ENCODE peak calls at places on chromosomes 4 and X, in nine cellular contexts. T, P, W, U, B, J, Y, H and K are unnamed samples.

GRCh38 chr4:24244663-24245519 is 339.5 kb downstream of the DHX15 start:
- DNase-seq in P (no peak), Y (peak; percentile 34), W (no peak), B (no peak), J (no peak), U (no peak), T (no peak), H (no peak), K (no peak)

GRCh38 chr4:3407930-3408792 is 33.6 kb upstream of the HGFAC start:
- DNase-seq in U (no peak), P (no peak), H (peak; percentile 63), B (no peak), T (no peak), W (no peak), Y (no peak), J (no peak), K (no peak)

GRCh38 chr4:48268956-48269860 is at the start of gene TEC:
- DNase-seq in U (peak; percentile 15), B (peak; percentile 47), H (no peak), P (no peak), Y (peak; percentile 80), W (no peak), T (peak; percentile 41), J (peak; percentile 75), K (peak; percentile 71)

GRCh38 chrX:25721564-25721963 is 416.6 kb upstream of the MAGEB18 start:
- DNase-seq in H (no peak), B (no peak), U (peak; percentile 31), P (peak; percentile 35), Y (peak; percentile 16), J (peak; percentile 20), W (no peak), T (no peak), K (no peak)

GRCh38 chr4:140693577-140693976 is 62.6 kb downstream of the TBC1D9 start:
- DNase-seq in W (no peak), T (no peak), Y (no peak), U (peak; percentile 54), B (no peak), H (no peak), P (peak; percentile 57), J (no peak), K (no peak)

GRCh38 chrX:11770320-11770719 is 12.3 kb downstream of the MSL3 start:
- DNase-seq in P (peak; percentile 70), W (no peak), T (peak; percentile 48), J (peak; percentile 73), U (peak; percentile 71), B (peak; percentile 63), H (peak; percentile 81), Y (peak; percentile 59), K (no peak)

GRCh38 chr4:87901426-87901825 is 68.7 kb downstream of the MEPE start:
- DNase-seq in W (no peak), U (peak; percentile 30), B (peak; percentile 71), T (no peak), Y (no peak), J (no peak), P (no peak), H (no peak), K (no peak)

GRCh38 chr4:6177587-6178197 is 22.7 kb downstream of the JAKMIP1 start:
- DNase-seq in H (no peak), J (no peak), W (no peak), Y (peak; percentile 66), U (no peak), T (no peak), B (no peak), P (no peak), K (no peak)

GRCh38 chr4:164204434-164204833 is 549.5 kb upstream of the SMIM31 start:
- DNase-seq in U (peak; percentile 80), J (peak; percentile 98), P (peak; percentile 46), B (no peak), H (no peak), Y (peak; percentile 67), W (no peak), T (peak; percentile 45), K (no peak)

GRCh38 chr4:74451214-74451661 is 6.3 kb downstream of the AREG start:
- DNase-seq in P (peak; percentile 81), H (no peak), U (peak; percentile 79), B (peak; percentile 81), W (no peak), Y (peak; percentile 21), T (peak; percentile 1), J (peak; percentile 90), K (no peak)

GRCh38 chr4:108213308-108213707 is 44.6 kb upstream of the LEF1 start:
- DNase-seq in Y (no peak), J (no peak), P (no peak), H (no peak), U (no peak), W (no peak), T (no peak), B (no peak), K (no peak)

GRCh38 chrX:156000361-156000926 is 2.9 kb downstream of the IL9R start:
- DNase-seq in T (no peak), J (peak; percentile 39), Y (no peak), U (no peak), H (no peak), P (no peak), B (no peak), W (no peak), K (no peak)

GRCh38 chr4:30294295-30294694 is 425.9 kb upstream of the PCDH7 start:
- DNase-seq in W (no peak), Y (no peak), H (no peak), P (no peak), B (no peak), J (no peak), T (no peak), U (no peak), K (no peak)

GRCh38 chr4:31620476-31620875 is 900.3 kb downstream of the PCDH7 start:
- DNase-seq in W (no peak), P (peak; percentile 65), T (no peak), U (peak; percentile 48), Y (no peak), H (no peak), J (no peak), B (no peak), K (no peak)

GRCh38 chr4:127479031-127479622 is 153.6 kb upstream of the INTU start:
- DNase-seq in U (peak; percentile 70), T (peak; percentile 8), W (no peak), Y (peak; percentile 76), P (peak; percentile 54), H (no peak), J (peak; percentile 39), B (peak; percentile 30), K (no peak)

GRCh38 chr4:109994415-109994827 is 81.7 kb downstream of the EGF start:
- DNase-seq in W (no peak), B (no peak), T (no peak), Y (no peak), U (no peak), H (no peak), J (no peak), P (no peak), K (no peak)

GRCh38 chrX:40773809-40774208 is 38.5 kb upstream of the MED14 start:
- DNase-seq in Y (no peak), H (no peak), P (peak; percentile 35), T (no peak), U (no peak), B (peak; percentile 75), W (no peak), J (peak; percentile 78), K (peak; percentile 1)